ENCODE peak calls at places on chromosomes 3 and 15, in six cellular contexts. N is BE2C, R is ovary, B is uterus, A is PC-3, Y is GM23248. C is an unnamed sample. For H3K27me3 and H3K36me3, the result is how much of the 10 kb centered on the place peaks cover.

GRCh38 chr3:18423401-18424212 is 1.5 kb downstream of the SATB1 start:
- DNase-seq in Y (peak), R (peak), N (no peak), B (peak), A (peak), C (peak)

GRCh38 chr3:113249111-113249510 is 37.8 kb downstream of the BOC start:
- DNase-seq in B (peak), N (no peak), A (peak), R (no peak), Y (peak), C (no peak)

GRCh38 chr15:90221251-90221900 is 12.4 kb downstream of the CIB1 start:
- DNase-seq in N (peak), R (peak), B (peak), Y (peak), A (peak), C (peak)

GRCh38 chr3:143081844-143082778 is 37.5 kb upstream of the CHST2 start:
- DNase-seq in B (no peak), R (no peak), Y (no peak), N (no peak), A (no peak), C (no peak)

GRCh38 chr15:65535192-65535591 is 4.9 kb downstream of the HACD3 start:
- DNase-seq in N (no peak), R (no peak), A (no peak), B (no peak), Y (peak), C (no peak)

GRCh38 chr15:29978411-29979382 is 104.1 kb upstream of the GOLGA8J start:
- DNase-seq in A (no peak), N (no peak), B (peak), Y (peak), R (no peak), C (no peak)

GRCh38 chr3:24678441-24678865 is 183.8 kb upstream of the THRB start:
- DNase-seq in B (peak), N (no peak), A (peak), R (no peak), Y (peak), C (no peak)

GRCh38 chr3:190301591-190301990 is 20.7 kb downstream of the CLDN1 start:
- DNase-seq in N (no peak), Y (no peak), R (no peak), A (peak), B (no peak), C (no peak)

GRCh38 chr3:193554790-193555189 is at the start of gene ATP13A4:
- DNase-seq in A (no peak), Y (no peak), R (no peak), B (no peak), N (no peak), C (peak)

GRCh38 chr15:98416222-98416835 is 232.0 kb upstream of the IGF1R start:
- DNase-seq in B (no peak), N (no peak), Y (no peak), R (no peak), A (no peak), C (no peak)

GRCh38 chr3:21561472-21561871 is 189.5 kb downstream of the ZNF385D start:
- DNase-seq in Y (no peak), R (no peak), A (no peak), N (no peak), B (no peak), C (no peak)

GRCh38 chr3:43638594-43639447 is 17.0 kb upstream of the ANO10 start:
- DNase-seq in R (no peak), B (no peak), Y (peak), N (no peak), A (peak), C (peak)

GRCh38 chr15:32981536-32981935 is 213.0 kb downstream of the FMN1 start:
- DNase-seq in B (no peak), A (peak), R (no peak), N (no peak), Y (peak), C (no peak)

GRCh38 chr3:42369832-42370231 is 40.6 kb downstream of the LYZL4 start:
- DNase-seq in A (no peak), R (no peak), B (no peak), N (no peak), Y (no peak), C (peak)

GRCh38 chr3:141915766-141916165 is 39.3 kb downstream of the ATP1B3 start:
- DNase-seq in Y (no peak), R (no peak), A (no peak), N (no peak), B (no peak), C (no peak)

DNA sequence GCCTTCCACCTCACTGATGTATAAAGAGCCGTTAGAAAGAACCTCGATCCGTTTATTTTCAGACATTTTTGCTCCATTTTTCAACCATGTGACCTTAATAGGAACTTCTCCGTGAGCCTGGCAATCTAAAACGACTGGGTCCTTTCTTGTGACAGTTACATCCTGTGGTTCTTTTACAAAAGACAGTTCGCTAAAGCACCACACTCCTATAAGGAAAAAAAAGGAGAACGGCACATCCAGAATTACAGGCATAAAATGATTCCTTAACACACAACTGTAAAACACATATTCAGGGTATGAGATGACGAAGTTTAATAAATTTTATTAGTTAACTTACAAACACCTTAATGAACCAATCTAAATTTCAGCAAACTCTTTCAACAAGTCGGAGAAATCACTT is 2.5 kb downstream of the PRTG start:
- DNase-seq in B (no peak), Y (no peak), A (no peak), N (no peak), R (no peak), C (no peak)
- H3K27me3 ChIP-seq in B (under half), Y (half or more), A (under half), N (under half), R (under half), C (half or more)

GRCh38 chr3:40523781-40524180 is 979 bp upstream of the ZNF621 start:
- DNase-seq in Y (peak), B (no peak), A (peak), N (no peak), R (no peak), C (no peak)

GRCh38 chr3:40524571-40525285 is at the start of gene ZNF621:
- DNase-seq in Y (peak), N (peak), R (peak), B (peak), A (peak), C (peak)

GRCh38 chr3:40532252-40532651 is 7.5 kb downstream of the ZNF621 start:
- DNase-seq in N (no peak), B (no peak), A (no peak), R (no peak), Y (peak), C (no peak)

GRCh38 chr3:40524222-40524570 is 564 bp upstream of the ZNF621 start:
- DNase-seq in Y (no peak), A (no peak), N (no peak), R (no peak), B (no peak), C (no peak)

DNA sequence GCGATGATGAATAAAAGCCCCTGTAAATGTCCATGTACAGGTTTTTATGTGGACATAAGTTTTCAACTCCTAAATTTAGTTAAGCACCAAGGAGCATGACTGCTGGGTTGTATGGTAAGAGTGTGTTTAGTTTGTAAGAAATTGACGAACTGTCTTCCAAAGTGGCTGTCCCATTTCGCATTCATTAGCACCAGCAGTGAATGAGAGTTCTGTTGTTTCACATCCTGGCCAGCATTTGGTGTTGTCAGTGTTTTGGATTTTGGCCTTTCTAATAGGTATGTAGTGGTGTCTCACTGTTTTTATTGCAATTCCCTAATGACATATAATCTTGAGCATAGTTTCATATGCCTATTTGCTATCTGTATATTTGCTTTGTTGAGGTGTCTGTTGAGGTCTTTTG is 3.7 kb downstream of the ZNF621 start:
- DNase-seq in A (no peak), N (no peak), B (no peak), R (no peak), Y (no peak), C (no peak)
- H3K36me3 ChIP-seq in A (under half), N (under half), B (under half), R (under half), Y (under half), C (under half)

GRCh38 chr3:126912491-126913195 is 70.3 kb upstream of the PLXNA1 start:
- DNase-seq in R (no peak), A (no peak), B (no peak), Y (no peak), N (no peak), C (no peak)
- H3K27me3 ChIP-seq in R (under half), A (under half), B (under half), Y (under half), N (under half), C (under half)

DNA sequence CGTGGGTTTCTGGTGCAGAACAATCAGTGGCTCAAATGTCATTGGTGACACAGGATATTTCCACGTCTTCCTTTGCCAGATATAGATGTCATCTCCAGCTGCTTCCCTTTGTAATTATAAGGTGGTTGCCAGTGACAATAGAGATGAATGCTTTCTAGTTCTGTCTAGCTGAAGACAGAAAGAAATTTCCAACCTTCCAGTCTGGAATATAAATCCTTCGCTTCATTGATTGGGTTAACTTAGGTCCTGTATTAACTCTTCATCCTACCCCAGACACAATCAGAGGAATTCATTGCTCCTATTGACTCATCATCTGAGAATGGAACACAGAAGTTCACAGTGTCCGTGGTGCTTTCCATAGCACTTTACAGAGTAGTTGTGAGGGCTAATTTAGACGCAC is 241.3 kb downstream of the NFKBIZ start:
- DNase-seq in N (no peak), Y (peak), A (peak), B (no peak), R (no peak), C (no peak)
- H3K36me3 ChIP-seq in N (under half), Y (under half), A (under half), B (under half), R (under half), C (under half)

GRCh38 chr3:68088216-68088615 is 433.8 kb upstream of the SUCLG2 start:
- DNase-seq in Y (no peak), A (no peak), R (no peak), N (no peak), B (no peak), C (no peak)
- H3K27me3 ChIP-seq in Y (under half), A (under half), R (under half), N (under half), B (under half), C (under half)

GRCh38 chr3:12618426-12618825 is 45.5 kb downstream of the RAF1 start:
- DNase-seq in B (no peak), Y (no peak), R (no peak), A (no peak), N (no peak), C (no peak)
- H3K36me3 ChIP-seq in B (under half), Y (under half), R (under half), A (under half), N (under half), C (under half)

GRCh38 chr3:158101330-158102218 is 4.6 kb downstream of the SHOX2 start:
- DNase-seq in B (no peak), A (no peak), N (no peak), R (no peak), Y (no peak), C (no peak)

GRCh38 chr3:158100681-158101080 is 5.5 kb downstream of the SHOX2 start:
- DNase-seq in A (no peak), Y (no peak), B (no peak), N (no peak), R (no peak), C (no peak)

GRCh38 chr3:158097571-158098553 is 8.4 kb downstream of the SHOX2 start:
- DNase-seq in A (peak), B (no peak), Y (no peak), N (no peak), R (peak), C (peak)

GRCh38 chr3:158097141-158097540 is 9.1 kb downstream of the SHOX2 start:
- DNase-seq in N (no peak), Y (no peak), B (no peak), A (no peak), R (no peak), C (no peak)

GRCh38 chr3:158098834-158099424 is 7.3 kb downstream of the SHOX2 start:
- DNase-seq in Y (no peak), R (no peak), N (no peak), A (no peak), B (no peak), C (peak)
- H3K27me3 ChIP-seq in Y (under half), R (under half), N (under half), A (under half), B (half or more), C (half or more)

GRCh38 chr3:184193991-184194539 is 8.1 kb downstream of the ABCF3 start:
- DNase-seq in Y (no peak), A (no peak), R (no peak), N (no peak), B (no peak), C (no peak)
- H3K36me3 ChIP-seq in Y (under half), A (half or more), R (under half), N (half or more), B (under half), C (under half)

GRCh38 chr15:69789648-69790393 is 307.9 kb downstream of the TLE3 start:
- DNase-seq in A (no peak), Y (no peak), R (no peak), N (no peak), B (no peak), C (peak)
- H3K27me3 ChIP-seq in A (under half), Y (under half), R (under half), N (under half), B (under half), C (under half)

GRCh38 chr3:128801779-128802369 is 75.9 kb downstream of the RAB7A start:
- DNase-seq in B (no peak), A (no peak), Y (no peak), R (no peak), N (no peak), C (no peak)
- H3K36me3 ChIP-seq in B (under half), A (under half), Y (under half), R (under half), N (half or more), C (under half)